ENCODE peak calls at places on chromosome 14, in eight cellular contexts. N, F, Y, A, M, B, S and X are unnamed samples.

GRCh38 chr14:24426912-24427536 is 2.4 kb downstream of the CBLN3 start:
- DNase-seq in F (no peak), B (no peak), M (no peak), Y (no peak), S (no peak), A (no peak), N (no peak), X (no peak)

GRCh38 chr14:27573018-27573417 is 975.2 kb upstream of the NOVA1 start:
- DNase-seq in M (no peak), N (no peak), B (no peak), A (no peak), Y (no peak), F (no peak), S (no peak), X (no peak)

GRCh38 chr14:102916347-102917055 is 6.0 kb upstream of the AMN start:
- DNase-seq in B (no peak), F (no peak), Y (no peak), S (no peak), M (no peak), A (no peak), N (no peak), X (no peak)

GRCh38 chr14:22976620-22977433 is 5.5 kb downstream of the AJUBA start:
- DNase-seq in Y (no peak), B (peak; percentile 80), F (no peak), M (no peak), A (no peak), N (no peak), S (peak; percentile 49), X (peak; percentile 46)

GRCh38 chr14:69716483-69717187 is 50.3 kb upstream of the SRSF5 start:
- DNase-seq in M (peak; percentile 86), Y (peak; percentile 24), B (peak; percentile 86), N (no peak), F (no peak), A (no peak), S (peak; percentile 63), X (peak; percentile 85)

GRCh38 chr14:87800216-87800615 is 192.8 kb downstream of the GALC start:
- DNase-seq in F (no peak), N (no peak), Y (no peak), S (no peak), A (no peak), B (no peak), M (no peak), X (no peak)

GRCh38 chr14:88688386-88688785 is 104.4 kb downstream of the EML5 start:
- DNase-seq in S (no peak), F (no peak), Y (no peak), B (no peak), M (no peak), N (no peak), A (no peak), X (no peak)

GRCh38 chr14:38951451-38951850 is 151.6 kb downstream of the SEC23A start:
- DNase-seq in N (no peak), F (no peak), M (no peak), A (no peak), S (peak; percentile 31), Y (no peak), B (peak; percentile 63), X (peak; percentile 54)

GRCh38 chr14:66974397-66975025 is 214.7 kb upstream of the GARIN2 start:
- DNase-seq in Y (no peak), N (no peak), F (no peak), S (peak; percentile 57), A (no peak), B (peak; percentile 92), M (no peak), X (peak; percentile 4)

GRCh38 chr14:65277027-65277426 is 135.5 kb upstream of the FUT8 start:
- DNase-seq in Y (no peak), N (no peak), A (no peak), B (peak; percentile 77), S (no peak), M (no peak), F (no peak), X (peak; percentile 45)

GRCh38 chr14:79056879-79057278 is 886.7 kb downstream of the NRXN3 start:
- DNase-seq in Y (no peak), M (no peak), S (peak; percentile 35), A (no peak), F (no peak), N (no peak), B (peak; percentile 74), X (no peak)

GRCh38 chr14:32648434-32648833 is 290.2 kb upstream of the NPAS3 start:
- DNase-seq in F (no peak), S (no peak), M (no peak), N (no peak), B (peak; percentile 24), A (no peak), Y (no peak), X (peak; percentile 90)

GRCh38 chr14:99512571-99513182 is 31.5 kb downstream of the CCNK start:
- DNase-seq in N (no peak), F (no peak), A (no peak), M (no peak), B (no peak), S (no peak), Y (no peak), X (no peak)

GRCh38 chr14:75831971-75832370 is 149.8 kb downstream of the TGFB3 start:
- DNase-seq in S (no peak), F (no peak), N (no peak), Y (no peak), A (no peak), M (no peak), B (peak; percentile 56), X (peak; percentile 84)

GRCh38 chr14:78157855-78158436 is 12.2 kb upstream of the NRXN3 start:
- DNase-seq in S (peak; percentile 11), B (peak; percentile 18), Y (no peak), F (no peak), M (peak; percentile 5), N (no peak), A (no peak), X (peak; percentile 22)

GRCh38 chr14:69464829-69465228 is 19.7 kb upstream of the PLEKHD1 start:
- DNase-seq in F (no peak), Y (no peak), B (peak; percentile 94), M (no peak), A (no peak), S (peak; percentile 83), N (no peak), X (peak; percentile 80)

GRCh38 chr14:87067597-87067996 is 925.4 kb downstream of the GALC start:
- DNase-seq in A (no peak), S (no peak), B (no peak), N (no peak), M (no peak), Y (no peak), F (no peak), X (no peak)

GRCh38 chr14:64410084-64410774 is 22.1 kb downstream of the MTHFD1 start:
- DNase-seq in F (no peak), M (no peak), S (peak; percentile 40), N (no peak), Y (no peak), B (peak; percentile 64), A (no peak), X (peak; percentile 51)

GRCh38 chr14:64504897-64505771 is 564 bp downstream of the ZBTB1 start:
- DNase-seq in N (peak; percentile 82), M (peak; percentile 77), Y (peak; percentile 74), B (peak; percentile 90), F (peak; percentile 84), A (peak; percentile 75), S (peak; percentile 58), X (peak; percentile 79)

GRCh38 chr14:55731881-55732498 is 152.0 kb downstream of the KTN1 start:
- DNase-seq in B (peak; percentile 34), A (peak; percentile 4), S (peak; percentile 11), N (peak; percentile 58), F (no peak), M (peak; percentile 26), Y (peak; percentile 32), X (peak; percentile 25)

GRCh38 chr14:56608682-56609081 is 29.1 kb downstream of the TMEM260 start:
- DNase-seq in S (no peak), F (no peak), A (no peak), Y (no peak), B (no peak), M (no peak), N (no peak), X (no peak)

GRCh38 chr14:51933191-51933590 is 56.2 kb upstream of the RTRAF start:
- DNase-seq in B (no peak), A (no peak), F (no peak), N (no peak), S (no peak), M (no peak), Y (no peak), X (no peak)

GRCh38 chr14:62209287-62209899 is 447.2 kb downstream of the SNAPC1 start:
- DNase-seq in B (peak; percentile 78), A (no peak), Y (no peak), S (peak; percentile 66), F (no peak), M (no peak), N (no peak), X (peak; percentile 90)

GRCh38 chr14:71181215-71182003 is 274.1 kb downstream of the PCNX1 start:
- DNase-seq in S (no peak), B (no peak), M (no peak), F (no peak), Y (no peak), N (no peak), A (no peak), X (no peak)

GRCh38 chr14:49634547-49635334 is at the start of gene DNAAF2:
- DNase-seq in M (peak; percentile 33), A (peak; percentile 67), Y (peak; percentile 45), N (peak; percentile 64), B (peak; percentile 73), F (peak; percentile 53), S (peak; percentile 18), X (peak; percentile 73)

GRCh38 chr14:33916663-33917565 is 34.0 kb downstream of the EGLN3 start:
- DNase-seq in F (no peak), A (no peak), N (no peak), M (no peak), B (peak; percentile 4), S (peak; percentile 62), Y (no peak), X (peak; percentile 61)

GRCh38 chr14:76330411-76331327 is 45.3 kb upstream of the ESRRB start:
- DNase-seq in M (no peak), S (no peak), A (no peak), N (no peak), B (no peak), Y (no peak), F (no peak), X (no peak)

GRCh38 chr14:29310757-29311156 is 544.2 kb downstream of the FOXG1 start:
- DNase-seq in F (no peak), S (peak; percentile 31), M (no peak), B (peak; percentile 83), A (no peak), Y (no peak), N (no peak), X (peak; percentile 87)